ENCODE peak calls at places on chromosome 5, in four cellular contexts. O is RWPE1, M is adrenal gland, P is GM13976. T is an unnamed sample.

GRCh38 chr5:9398227-9398626 is 147.6 kb downstream of the SEMA5A start:
- DNase-seq in O (no peak), P (no peak), M (no peak), T (no peak)

GRCh38 chr5:136249678-136250266 is 56.8 kb upstream of the SMIM32 start:
- DNase-seq in O (peak), P (peak), M (peak), T (no peak)

GRCh38 chr5:137078171-137078665 is 420.9 kb downstream of the SPOCK1 start:
- DNase-seq in P (no peak), O (peak), M (no peak), T (peak)

GRCh38 chr5:142192799-142193428 is 84.3 kb downstream of the NDFIP1 start:
- DNase-seq in O (no peak), P (no peak), M (no peak), T (no peak)

GRCh38 chr5:2261002-2261703 is 378.4 kb upstream of the IRX4 start:
- DNase-seq in M (peak), O (no peak), P (no peak), T (no peak)

GRCh38 chr5:4229414-4229813 is 633.8 kb downstream of the IRX1 start:
- DNase-seq in P (no peak), O (no peak), M (no peak), T (no peak)

GRCh38 chr5:170491479-170491878 is 12.3 kb upstream of the KCNIP1 start:
- DNase-seq in O (peak), M (peak), P (no peak), T (no peak)

GRCh38 chr5:94248175-94248875 is 370.1 kb downstream of the KIAA0825 start:
- DNase-seq in P (no peak), M (peak), O (no peak), T (no peak)

GRCh38 chr5:103919526-103919925 is 356.9 kb upstream of the NUDT12 start:
- DNase-seq in M (no peak), P (no peak), O (no peak), T (no peak)

GRCh38 chr5:65924366-65925093 is 1.8 kb upstream of the ERBIN start:
- DNase-seq in M (peak), P (no peak), O (no peak), T (no peak)

GRCh38 chr5:106827061-106827460 is 843.7 kb downstream of the EFNA5 start:
- DNase-seq in P (no peak), M (no peak), O (no peak), T (no peak)

GRCh38 chr5:52956915-52957747 is 32.0 kb upstream of the ITGA2 start:
- DNase-seq in O (no peak), M (no peak), P (no peak), T (no peak)

GRCh38 chr5:1174122-1174936 is 27.1 kb upstream of the SLC6A19 start:
- DNase-seq in P (peak), O (peak), M (peak), T (peak)

GRCh38 chr5:37667846-37668245 is 172.0 kb downstream of the GDNF start:
- DNase-seq in P (no peak), M (no peak), O (no peak), T (no peak)

GRCh38 chr5:172315599-172316531 is 32.3 kb upstream of the UBTD2 start:
- DNase-seq in P (no peak), M (peak), O (no peak), T (no peak)

GRCh38 chr5:154163327-154163997 is 27.1 kb upstream of the GALNT10 start:
- DNase-seq in O (no peak), P (no peak), M (no peak), T (no peak)

GRCh38 chr5:150001660-150002493 is 1.3 kb downstream of the HMGXB3 start:
- DNase-seq in M (peak), P (peak), O (peak), T (peak)

GRCh38 chr5:111584651-111585050 is 72.3 kb upstream of the STARD4 start:
- DNase-seq in P (peak), O (peak), M (no peak), T (peak)

GRCh38 chr5:178468196-178468685 is 122.0 kb downstream of the COL23A1 start:
- DNase-seq in P (no peak), O (no peak), M (peak), T (no peak)

GRCh38 chr5:167694562-167694961 is 596.9 kb upstream of the WWC1 start:
- DNase-seq in O (no peak), P (no peak), M (no peak), T (peak)

GRCh38 chr5:32173394-32174010 is 617 bp downstream of the GOLPH3 start:
- DNase-seq in M (peak), O (peak), P (peak), T (peak)

GRCh38 chr5:34571380-34572041 is 84.6 kb upstream of the RAI14 start:
- DNase-seq in O (no peak), M (no peak), P (no peak), T (no peak)

GRCh38 chr5:2779459-2779858 is 28.0 kb upstream of the IRX2 start:
- DNase-seq in M (no peak), P (no peak), O (peak), T (no peak)

GRCh38 chr5:74665823-74666222 is 19.2 kb upstream of the HEXB start:
- DNase-seq in M (no peak), P (no peak), O (no peak), T (no peak)

GRCh38 chr5:66621146-66621545 is 25.0 kb downstream of the MAST4 start:
- DNase-seq in P (no peak), M (no peak), O (no peak), T (no peak)

GRCh38 chr5:82422751-82423181 is 144.6 kb upstream of the RPS23 start:
- DNase-seq in P (no peak), M (no peak), O (no peak), T (no peak)

GRCh38 chr5:72156921-72157320 is 49.6 kb downstream of the MAP1B start:
- DNase-seq in O (no peak), M (no peak), P (no peak), T (no peak)

GRCh38 chr5:158514353-158514960 is 585.3 kb downstream of the EBF1 start:
- DNase-seq in O (peak), P (no peak), M (no peak), T (no peak)

GRCh38 chr5:91126448-91126847 is 256.7 kb downstream of the ARRDC3 start:
- DNase-seq in O (no peak), M (no peak), P (no peak), T (no peak)

GRCh38 chr5:61948151-61948550 is 357.9 kb upstream of the KIF2A start:
- DNase-seq in O (no peak), P (no peak), M (no peak), T (no peak)

DNA sequence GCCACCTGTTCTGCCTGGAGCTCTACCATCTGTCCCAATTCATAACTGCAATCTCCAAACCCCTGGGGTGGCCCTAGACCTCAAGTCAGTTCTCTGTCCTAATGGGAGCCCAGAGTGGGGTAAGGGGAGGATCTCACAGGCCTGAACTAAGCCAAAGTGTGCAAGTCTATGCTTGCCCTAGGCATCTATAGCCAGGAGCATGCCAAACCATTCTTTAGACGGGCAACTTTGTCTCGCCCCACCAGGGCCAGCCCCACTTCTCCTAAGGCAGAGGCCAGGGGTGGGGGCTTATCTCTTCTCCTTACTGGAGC is 3.3 kb downstream of the ACSL6 start:
- DNase-seq in P (no peak), M (no peak), O (peak), T (no peak)
- TF ChIP-seq CTCF in P (no peak), M (no peak), O (peak), T (peak)

DNA sequence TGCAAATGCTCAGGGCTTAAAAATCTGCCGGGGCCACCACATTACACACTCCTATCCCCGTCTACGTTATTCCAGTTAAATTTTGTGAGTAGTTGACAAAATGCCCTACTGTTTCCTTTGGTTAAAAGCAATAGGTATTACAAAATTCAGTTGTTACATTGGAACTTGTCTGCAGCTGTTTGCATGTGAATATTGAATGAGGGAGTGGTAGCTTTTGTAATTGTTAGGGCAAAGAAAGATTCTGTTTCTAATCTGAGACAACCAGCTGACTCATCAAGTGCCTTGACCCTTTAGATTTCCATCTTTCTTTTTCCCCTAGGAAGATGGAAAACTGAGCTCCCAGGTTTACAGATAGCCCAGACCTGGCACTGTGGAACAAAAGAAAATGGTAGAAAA is 30.2 kb downstream of the MAML1 start:
- DNase-seq in P (no peak), M (no peak), O (peak), T (no peak)
- TF ChIP-seq CTCF in P (no peak), M (no peak), O (no peak), T (no peak)

GRCh38 chr5:105304859-105305258 is 1742.3 kb upstream of the NUDT12 start:
- DNase-seq in P (no peak), M (no peak), O (no peak), T (no peak)
- TF ChIP-seq CTCF in P (no peak), M (no peak), O (no peak), T (peak)

GRCh38 chr5:41754857-41755256 is 115.4 kb downstream of the OXCT1 start:
- DNase-seq in P (no peak), O (no peak), M (no peak), T (no peak)
- TF ChIP-seq CTCF in P (no peak), O (peak), M (peak), T (no peak)

DNA sequence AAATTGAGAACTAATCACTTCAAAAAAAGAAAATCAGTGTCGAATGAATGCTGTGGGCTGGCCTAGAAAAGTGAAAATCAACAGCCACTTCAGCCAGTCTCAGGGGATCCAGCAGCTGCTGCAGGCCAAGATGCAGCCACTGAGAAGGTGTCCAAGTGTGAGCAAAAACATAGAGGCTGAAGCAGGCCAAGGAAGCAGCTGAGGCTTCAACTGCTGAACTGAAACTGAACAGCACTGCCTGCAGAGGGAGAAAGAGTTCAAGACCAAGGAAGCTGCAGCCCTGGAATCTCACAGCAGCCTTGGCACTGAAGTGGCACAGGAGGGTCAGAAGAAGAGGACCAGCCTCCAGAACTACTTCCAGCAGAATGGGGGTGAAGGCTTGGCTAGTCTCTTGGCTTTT is 15.8 kb upstream of the SLC36A3 start:
- DNase-seq in P (peak), O (no peak), M (peak), T (no peak)
- TF ChIP-seq CTCF in P (no peak), O (no peak), M (no peak), T (peak)

GRCh38 chr5:35647712-35648111 is 30.0 kb downstream of the SPEF2 start:
- DNase-seq in M (no peak), O (no peak), P (no peak), T (no peak)

GRCh38 chr5:35647128-35647527 is 29.5 kb downstream of the SPEF2 start:
- DNase-seq in M (no peak), O (no peak), P (no peak), T (no peak)

GRCh38 chr5:35640623-35641022 is 23.0 kb downstream of the SPEF2 start:
- DNase-seq in P (no peak), M (no peak), O (no peak), T (no peak)

DNA sequence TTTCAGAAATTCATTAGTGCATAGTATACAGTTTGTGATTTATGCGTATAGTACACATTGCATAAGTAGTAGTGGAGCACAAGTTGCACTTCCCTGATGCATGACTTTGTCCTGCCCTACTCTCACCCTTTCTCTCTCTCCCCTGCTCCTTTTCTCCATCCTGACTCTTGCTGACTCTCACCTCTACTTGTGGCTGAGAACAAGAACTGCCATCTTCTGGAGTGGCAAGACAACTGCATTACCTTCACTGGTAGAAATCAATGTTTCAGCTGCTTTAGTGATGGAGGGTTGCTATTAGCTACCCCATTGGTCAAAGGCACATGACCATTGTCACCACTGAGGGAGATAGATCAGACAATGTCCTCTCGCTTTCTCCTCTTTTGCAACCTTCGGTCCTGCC is 26.9 kb downstream of the SPEF2 start:
- DNase-seq in M (no peak), P (no peak), O (no peak), T (no peak)
- TF ChIP-seq CTCF in M (no peak), P (no peak), O (no peak), T (no peak)

DNA sequence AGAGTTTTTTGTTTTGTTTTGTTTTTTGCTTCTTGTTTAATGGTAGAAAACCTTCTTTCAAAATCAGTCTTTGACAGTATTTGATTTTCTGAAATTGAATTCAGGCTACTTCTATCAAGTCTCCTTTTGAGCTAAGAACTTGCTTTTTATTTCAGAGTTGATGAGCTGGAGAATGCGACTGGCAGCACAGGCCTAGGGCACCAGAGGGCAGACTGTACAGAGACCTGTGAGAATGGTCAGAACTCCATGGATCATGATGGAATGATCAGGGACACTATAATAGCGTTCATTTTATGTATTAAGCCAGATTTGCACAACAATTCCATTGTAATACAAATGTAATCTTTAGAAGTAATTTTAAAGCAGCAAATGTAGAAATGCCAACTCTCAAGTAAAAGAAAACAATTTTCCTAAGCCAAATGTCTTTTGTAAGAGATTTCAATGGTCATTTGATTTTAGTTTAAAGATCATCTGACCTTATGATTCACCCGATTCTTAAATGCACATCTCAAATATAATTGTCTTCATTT is 902.4 kb downstream of the NR2F1-AS1 start:
- DNase-seq in P (no peak), M (no peak), O (no peak), T (no peak)
- TF ChIP-seq CTCF in P (no peak), M (no peak), O (no peak), T (no peak)

DNA sequence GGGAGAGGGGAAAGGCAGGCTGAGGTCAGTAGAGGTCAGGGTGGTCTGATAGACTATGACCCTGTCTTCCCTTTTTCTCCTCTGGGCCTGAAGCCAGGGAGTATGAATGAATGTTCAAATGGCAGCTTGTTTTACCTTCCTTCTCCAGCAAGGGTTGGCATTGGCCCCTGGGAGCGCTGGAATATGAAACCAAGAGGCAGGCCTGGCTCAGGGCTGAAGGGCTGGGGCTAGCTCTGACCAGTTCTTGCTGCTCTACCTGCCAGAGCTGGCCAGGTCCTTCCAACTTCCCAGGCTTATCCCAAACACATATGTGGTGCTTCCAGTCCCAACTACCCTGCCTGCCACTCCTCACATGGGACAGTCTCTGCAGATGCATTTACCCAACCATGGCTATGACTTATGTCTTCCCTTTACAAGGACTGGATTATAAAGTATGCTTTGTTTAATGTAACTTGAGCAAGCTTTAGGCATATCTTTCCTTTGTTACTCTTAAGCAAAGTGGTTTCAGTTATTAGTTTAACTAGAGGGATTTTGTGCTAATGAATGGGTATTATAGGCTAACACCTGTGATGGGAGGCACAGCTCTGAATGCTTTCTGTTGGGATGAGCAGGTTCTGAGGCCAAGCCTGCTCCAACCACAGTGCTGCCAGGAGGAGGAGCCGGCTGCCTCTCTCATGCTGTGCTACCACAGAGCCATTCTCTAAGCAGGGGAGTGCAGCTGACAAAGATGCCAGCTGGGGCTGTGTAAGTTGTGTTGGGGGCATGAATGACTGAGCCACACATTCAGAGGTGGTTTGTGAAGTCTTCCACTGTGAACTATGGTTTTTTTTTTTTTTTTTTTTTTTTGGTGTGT is 6.1 kb downstream of the CCNI2 start:
- DNase-seq in M (peak), O (no peak), P (no peak), T (no peak)
- TF ChIP-seq CTCF in M (no peak), O (no peak), P (no peak), T (no peak)